ENCODE peak calls at places on chromosomes 5 and 9, in five cellular contexts. S is AG09319, K is RWPE1, B is tibial nerve, U is spleen. Y is an unnamed sample.

GRCh38 chr9:130938652-130939404 is at the start of gene FIBCD1:
- DNase-seq in U (no peak), K (peak), B (no peak), S (no peak), Y (no peak)

GRCh38 chr9:95092321-95093072 is 225.0 kb downstream of the FANCC start:
- DNase-seq in S (no peak), B (no peak), K (peak), U (no peak), Y (no peak)

GRCh38 chr5:10536931-10537579 is 26.8 kb upstream of the ANKRD33B start:
- DNase-seq in U (no peak), B (no peak), K (no peak), S (no peak), Y (peak)

GRCh38 chr9:133658442-133659431 is 22.6 kb downstream of the DBH start:
- DNase-seq in U (no peak), K (peak), B (peak), S (no peak), Y (no peak)

GRCh38 chr9:133355881-133356357 is 368 bp downstream of the SURF1 start:
- DNase-seq in K (no peak), S (no peak), U (no peak), B (no peak), Y (no peak)

GRCh38 chr5:149140197-149141002 is 893 bp upstream of the ABLIM3 start:
- DNase-seq in U (no peak), B (no peak), S (no peak), K (no peak), Y (no peak)

GRCh38 chr5:32144637-32145207 is 29.4 kb downstream of the GOLPH3 start:
- DNase-seq in S (no peak), B (no peak), U (no peak), K (no peak), Y (no peak)

GRCh38 chr5:171762016-171762415 is 23.6 kb upstream of the SMIM23 start:
- DNase-seq in U (no peak), K (no peak), S (peak), B (no peak), Y (no peak)

GRCh38 chr5:158525663-158526062 is 574.1 kb downstream of the EBF1 start:
- DNase-seq in S (no peak), K (no peak), B (peak), U (no peak), Y (no peak)

GRCh38 chr9:80040457-80040856 is 468.7 kb downstream of the TLE4 start:
- DNase-seq in S (no peak), K (no peak), B (no peak), U (no peak), Y (no peak)

GRCh38 chr9:114852050-114852594 is 46.3 kb upstream of the TNFSF15 start:
- DNase-seq in S (peak), K (no peak), B (peak), U (no peak), Y (no peak)

GRCh38 chr9:99118782-99119466 is 14.0 kb downstream of the TGFBR1 start:
- DNase-seq in K (no peak), S (no peak), B (no peak), U (peak), Y (no peak)

GRCh38 chr9:4933177-4933576 is 51.9 kb upstream of the JAK2 start:
- DNase-seq in U (no peak), S (no peak), K (peak), B (no peak), Y (no peak)

GRCh38 chr9:21392270-21392669 is 7.1 kb upstream of the IFNA2 start:
- DNase-seq in U (no peak), K (no peak), S (no peak), B (no peak), Y (no peak)

GRCh38 chr5:32450952-32451351 is 6.4 kb upstream of the ZFR start:
- DNase-seq in B (no peak), K (no peak), U (no peak), S (no peak), Y (no peak)

GRCh38 chr5:27702339-27702820 is 664.0 kb upstream of the CDH9 start:
- DNase-seq in B (no peak), U (no peak), S (no peak), K (peak), Y (no peak)

GRCh38 chr5:179254638-179255271 is 90.5 kb downstream of the ADAMTS2 start:
- DNase-seq in B (no peak), K (no peak), S (no peak), U (peak), Y (no peak)

GRCh38 chr5:118647587-118647986 is 340.8 kb downstream of the DTWD2 start:
- DNase-seq in S (no peak), K (no peak), U (no peak), B (no peak), Y (no peak)

GRCh38 chr9:136052991-136053756 is 41.9 kb downstream of the NACC2 start:
- DNase-seq in U (no peak), K (peak), B (no peak), S (no peak), Y (no peak)

GRCh38 chr9:89421595-89421994 is 76.3 kb downstream of the SEMA4D start:
- DNase-seq in K (no peak), B (no peak), U (no peak), S (no peak), Y (no peak)

GRCh38 chr9:33988219-33988890 is 60.3 kb downstream of the UBAP2 start:
- DNase-seq in K (peak), U (no peak), S (no peak), B (no peak), Y (no peak)

GRCh38 chr9:124574944-124575343 is 67.7 kb upstream of the NR5A1 start:
- DNase-seq in B (no peak), U (no peak), K (peak), S (no peak), Y (no peak)

GRCh38 chr5:40991981-40992559 is 79.1 kb downstream of the MROH2B start:
- DNase-seq in S (no peak), B (no peak), K (no peak), U (no peak), Y (no peak)

GRCh38 chr5:17037751-17038150 is 101.7 kb upstream of the MYO10 start:
- DNase-seq in B (no peak), K (no peak), U (no peak), S (no peak), Y (no peak)

GRCh38 chr5:67301285-67301904 is 104.8 kb upstream of the CD180 start:
- DNase-seq in K (peak), S (peak), U (no peak), B (peak), Y (no peak)

GRCh38 chr9:22401671-22402070 is 45.0 kb upstream of the DMRTA1 start:
- DNase-seq in K (no peak), U (no peak), S (no peak), B (no peak), Y (no peak)

GRCh38 chr9:104858271-104858670 is 69.7 kb downstream of the ABCA1 start:
- DNase-seq in U (no peak), S (peak), B (no peak), K (no peak), Y (no peak)

GRCh38 chr5:77231470-77232138 is 21.1 kb downstream of the PDE8B start:
- DNase-seq in K (no peak), B (no peak), S (no peak), U (no peak), Y (no peak)

GRCh38 chr5:132807163-132807838 is 5.8 kb upstream of the SOWAHA start:
- DNase-seq in S (no peak), B (no peak), K (no peak), U (peak), Y (no peak)

DNA sequence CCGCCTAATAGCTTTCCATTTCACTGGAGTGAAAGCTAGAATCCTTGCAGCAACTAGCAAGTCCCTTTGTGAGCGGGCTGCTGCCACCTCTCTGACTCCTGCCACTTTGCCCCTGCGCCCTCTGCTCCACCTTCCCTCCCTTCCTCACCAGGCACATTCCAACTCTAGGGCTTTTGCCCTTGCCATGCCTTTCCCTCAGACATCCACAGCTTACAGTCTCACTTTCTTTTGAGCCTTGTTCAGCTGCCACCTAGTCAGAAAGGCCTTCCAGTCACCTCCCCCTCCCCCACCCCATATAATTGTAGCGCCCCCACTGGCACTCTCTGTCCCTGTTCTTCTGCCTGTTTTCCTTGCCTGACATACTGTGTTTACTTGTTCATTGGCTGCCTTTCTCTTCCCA is 31.0 kb downstream of the CYSTM1 start:
- DNase-seq in K (no peak), U (no peak), B (no peak), S (no peak), Y (no peak)
- TF ChIP-seq CTCF in K (no peak), U (no peak), B (no peak), S (no peak), Y (no peak)

DNA sequence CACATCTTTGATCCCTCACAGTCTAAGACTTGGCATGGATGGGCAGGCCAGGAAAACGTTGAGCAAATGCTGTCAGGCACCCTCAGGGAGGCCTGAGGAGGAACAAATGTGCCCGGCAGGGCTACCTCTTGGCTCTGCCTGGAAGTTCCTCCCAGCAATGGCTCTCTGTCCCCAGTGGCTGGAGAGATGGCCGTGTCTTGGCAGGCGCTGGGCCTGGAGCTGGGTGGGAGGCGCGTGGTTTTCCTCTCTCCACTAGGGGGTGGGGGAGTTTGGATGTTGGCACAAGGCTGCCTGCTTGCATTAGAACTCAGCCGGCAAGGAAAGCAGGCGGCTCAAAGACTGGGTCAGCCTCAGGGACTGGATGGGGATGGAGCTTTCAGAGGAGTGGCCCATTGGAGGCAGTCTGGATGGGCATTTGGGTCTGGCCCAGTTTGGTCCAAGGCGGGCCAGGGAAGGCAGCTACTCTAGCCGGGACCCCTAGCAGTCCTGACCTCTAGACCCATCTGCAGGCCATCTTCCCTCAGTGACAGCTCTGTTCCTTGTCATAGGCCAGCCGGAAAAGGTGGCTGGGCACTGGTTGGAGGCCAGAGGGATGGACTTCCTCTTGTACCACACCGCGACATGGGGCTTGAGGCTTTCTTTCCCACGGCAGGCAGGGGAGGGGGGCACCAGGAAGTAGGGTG is 68.2 kb upstream of the STC2 start:
- DNase-seq in B (no peak), S (no peak), U (no peak), K (no peak), Y (no peak)
- TF ChIP-seq CTCF in B (no peak), S (no peak), U (no peak), K (no peak), Y (peak)

GRCh38 chr9:35490155-35490909 is 421 bp downstream of the RUSC2 start:
- DNase-seq in S (no peak), U (peak), B (no peak), K (peak), Y (no peak)

GRCh38 chr9:35488566-35489312 is 1.2 kb upstream of the RUSC2 start:
- DNase-seq in U (no peak), K (no peak), B (no peak), S (no peak), Y (no peak)

GRCh38 chr9:35490910-35491465 is 1.1 kb downstream of the RUSC2 start:
- DNase-seq in B (no peak), S (no peak), U (no peak), K (peak), Y (no peak)

GRCh38 chr9:35488019-35488418 is 1.9 kb upstream of the RUSC2 start:
- DNase-seq in U (no peak), B (no peak), K (no peak), S (peak), Y (no peak)

DNA sequence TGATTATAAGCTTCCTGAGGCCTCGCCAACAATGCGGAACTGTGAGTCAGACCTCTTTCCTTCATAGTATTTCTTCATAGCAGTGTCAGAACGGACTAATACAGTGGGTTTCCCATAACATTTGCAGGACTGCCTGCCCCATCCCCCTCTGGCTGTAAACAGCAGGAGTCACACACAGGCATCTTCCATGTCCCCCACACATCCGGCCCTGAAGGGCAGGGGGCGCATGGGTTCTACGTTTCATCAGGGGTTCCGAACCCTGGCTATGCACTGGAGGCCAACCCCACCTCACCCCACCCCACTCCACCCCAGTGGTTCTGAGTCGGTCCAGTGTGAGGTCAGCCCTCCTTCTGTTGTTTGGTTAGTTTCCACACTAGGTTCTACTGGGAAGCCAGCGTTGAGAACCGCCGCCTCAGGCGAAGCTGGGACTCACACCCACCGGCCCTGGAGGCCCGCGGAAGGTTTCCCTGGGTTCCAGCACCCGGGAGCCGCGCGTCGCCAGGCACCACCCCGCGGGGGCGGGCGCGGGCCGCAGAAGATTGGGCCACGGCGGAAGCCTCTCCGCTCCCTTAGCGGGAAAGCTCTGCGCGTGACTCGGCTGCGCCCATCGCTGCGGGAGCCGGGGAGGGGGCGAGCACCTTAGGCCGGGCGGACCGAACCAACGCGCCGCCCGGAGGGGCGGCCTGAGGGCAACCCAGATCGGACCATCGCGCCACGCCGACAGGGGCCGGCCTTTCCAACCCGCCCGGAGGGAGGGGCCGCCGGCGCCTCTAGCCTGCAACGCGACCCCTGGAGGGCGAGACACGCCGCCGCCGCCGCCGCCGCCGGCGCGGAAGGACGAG is at the start of gene RUSC2:
- DNase-seq in S (peak), U (peak), K (peak), B (peak), Y (peak)
- TF ChIP-seq CTCF in S (peak), U (peak), K (peak), B (peak), Y (peak)

GRCh38 chr9:116928884-116929283 is 241.8 kb downstream of the TRIM32 start:
- DNase-seq in U (no peak), K (peak), B (no peak), S (no peak), Y (no peak)
- TF ChIP-seq CTCF in U (no peak), K (no peak), B (no peak), S (no peak), Y (no peak)

Y was measured in chondrocyte.